ENCODE peak calls at places on chromosomes 11 and 22, in eight cellular contexts. H is RWPE1, E is PC-3, C is IMR-90, S is tibial artery, B is heart right ventricle, A is ovary, D is K562. X is an unnamed sample.

GRCh38 chr11:66126808-66127555 is 56.9 kb downstream of the PACS1 start:
- DNase-seq in B (peak), A (peak), S (peak), H (peak), C (peak), E (no peak), D (no peak), X (peak)

GRCh38 chr22:44618400-44618799 is 83.6 kb upstream of the PRR5 start:
- DNase-seq in E (no peak), H (no peak), B (no peak), C (no peak), D (no peak), A (no peak), S (no peak), X (no peak)

GRCh38 chr11:17230867-17231851 is 23.4 kb upstream of the PIK3C2A start:
- DNase-seq in S (no peak), C (no peak), H (no peak), B (no peak), A (no peak), D (no peak), E (no peak), X (no peak)

GRCh38 chr22:50698546-50698945 is 25.9 kb downstream of the SHANK3 start:
- DNase-seq in D (no peak), E (no peak), A (no peak), C (no peak), B (no peak), H (no peak), S (no peak), X (no peak)

GRCh38 chr22:45502215-45503070 is at the start of gene FBLN1:
- DNase-seq in D (no peak), C (no peak), H (peak), E (peak), S (peak), B (peak), A (peak), X (no peak)

GRCh38 chr22:25080855-25081254 is 118.8 kb upstream of the CRYBB3 start:
- DNase-seq in C (no peak), S (no peak), H (no peak), D (no peak), A (no peak), B (no peak), E (no peak), X (no peak)

GRCh38 chr11:84408946-84409411 is 1122.8 kb upstream of the CCDC90B start:
- DNase-seq in H (no peak), C (no peak), E (no peak), A (no peak), D (no peak), S (no peak), B (no peak), X (no peak)

GRCh38 chr11:78722786-78723185 is 148.1 kb upstream of the NARS2 start:
- DNase-seq in D (no peak), H (no peak), B (no peak), C (peak), S (no peak), E (peak), A (no peak), X (no peak)

GRCh38 chr11:68036717-68037239 is 2.0 kb upstream of the TCIRG1 start:
- DNase-seq in B (peak), H (no peak), E (no peak), D (no peak), S (peak), C (no peak), A (peak), X (no peak)

GRCh38 chr11:130118636-130119387 is 40.8 kb upstream of the ST14 start:
- DNase-seq in E (no peak), B (no peak), D (no peak), C (no peak), A (no peak), S (no peak), H (no peak), X (no peak)

GRCh38 chr11:110795124-110795624 is 82.9 kb upstream of the ARHGAP20 start:
- DNase-seq in A (no peak), H (no peak), E (no peak), D (no peak), C (peak), B (no peak), S (no peak), X (no peak)

GRCh38 chr22:23060612-23061400 is 9.5 kb upstream of the GNAZ start:
- DNase-seq in E (no peak), D (no peak), C (no peak), A (no peak), H (no peak), S (peak), B (no peak), X (peak)

GRCh38 chr11:111671383-111671782 is 69.1 kb downstream of the SIK2 start:
- DNase-seq in E (no peak), D (no peak), S (no peak), A (no peak), B (no peak), H (no peak), C (no peak), X (no peak)

GRCh38 chr22:47575291-47575690 is 812.8 kb downstream of the TBC1D22A start:
- DNase-seq in C (no peak), H (no peak), B (no peak), S (no peak), E (no peak), A (no peak), D (no peak), X (no peak)

GRCh38 chr11:128179512-128179911 is 407.8 kb downstream of the ETS1 start:
- DNase-seq in S (no peak), B (no peak), H (no peak), C (no peak), A (no peak), E (peak), D (no peak), X (no peak)

GRCh38 chr11:122069946-122070345 is 46.1 kb downstream of the BLID start:
- DNase-seq in B (peak), D (no peak), S (peak), A (peak), C (peak), H (peak), E (peak), X (peak)

GRCh38 chr11:108117746-108118371 is 3.5 kb upstream of the ACAT1 start:
- DNase-seq in H (peak), S (no peak), A (no peak), D (peak), C (peak), B (no peak), E (peak), X (no peak)

GRCh38 chr11:78050964-78051831 is 12.5 kb upstream of the THRSP start:
- DNase-seq in C (peak), B (no peak), D (peak), E (peak), H (no peak), S (no peak), A (no peak), X (no peak)

GRCh38 chr11:100808904-100809491 is 121.9 kb downstream of the ARHGAP42 start:
- DNase-seq in E (peak), H (no peak), S (no peak), A (no peak), C (peak), D (peak), B (no peak), X (no peak)

GRCh38 chr11:96782632-96783031 is 392.8 kb downstream of the JRKL start:
- DNase-seq in B (no peak), D (no peak), S (no peak), A (no peak), E (peak), C (no peak), H (no peak), X (no peak)

GRCh38 chr11:59173964-59174663 is 2.2 kb downstream of the DTX4 start:
- DNase-seq in A (peak), D (no peak), S (no peak), B (no peak), C (peak), E (peak), H (peak), X (no peak)

GRCh38 chr11:83051760-83052671 is 19.7 kb downstream of the RAB30 start:
- DNase-seq in A (peak), C (peak), E (peak), H (peak), B (peak), D (no peak), S (no peak), X (no peak)

GRCh38 chr22:39205344-39206021 is 39.3 kb downstream of the PDGFB start:
- DNase-seq in B (no peak), C (peak), D (peak), A (no peak), H (peak), S (peak), E (peak), X (peak)

GRCh38 chr11:50174189-50174588 is 141.5 kb downstream of the OR4C45 start:
- DNase-seq in H (peak), E (peak), C (peak), D (no peak), B (no peak), A (no peak), S (no peak), X (no peak)

GRCh38 chr11:76654310-76654851 is 16.2 kb downstream of the LRRC32 start:
- DNase-seq in A (peak), E (no peak), S (peak), H (no peak), D (peak), C (peak), B (peak), X (peak)

GRCh38 chr22:31160328-31160978 is 471 bp downstream of the RNF185 start:
- DNase-seq in S (no peak), D (peak), A (no peak), E (no peak), H (peak), B (no peak), C (peak), X (no peak)

GRCh38 chr11:84901986-84902385 is 725.2 kb downstream of the DLG2 start:
- DNase-seq in D (no peak), H (no peak), B (peak), E (no peak), A (no peak), S (no peak), C (peak), X (no peak)

GRCh38 chr11:83409476-83409875 is 123.3 kb upstream of the CCDC90B start:
- DNase-seq in S (no peak), H (no peak), D (no peak), B (no peak), A (no peak), C (no peak), E (no peak), X (no peak)

GRCh38 chr22:47561766-47562165 is 799.3 kb downstream of the TBC1D22A start:
- DNase-seq in C (no peak), D (no peak), A (no peak), E (no peak), S (no peak), H (no peak), B (no peak), X (no peak)

GRCh38 chr11:88122956-88123355 is 52.3 kb downstream of the RAB38 start:
- DNase-seq in E (no peak), C (no peak), A (no peak), S (no peak), D (no peak), B (no peak), H (no peak), X (no peak)

GRCh38 chr11:109739374-109739773 is 317.4 kb downstream of the C11orf87 start:
- DNase-seq in A (no peak), D (no peak), B (no peak), C (no peak), H (no peak), S (no peak), E (no peak), X (no peak)

GRCh38 chr11:70483077-70483861 is 84.9 kb downstream of the CTTN start:
- DNase-seq in B (peak), H (peak), E (peak), S (no peak), D (peak), A (no peak), C (peak), X (no peak)

GRCh38 chr22:23066200-23067022 is 3.9 kb upstream of the GNAZ start:
- DNase-seq in A (no peak), H (no peak), B (peak), C (no peak), D (no peak), S (peak), E (no peak), X (peak)

GRCh38 chr22:50600967-50601668 is 525 bp downstream of the MAPK8IP2 start:
- DNase-seq in D (no peak), A (peak), H (no peak), B (no peak), C (no peak), E (no peak), S (no peak), X (no peak)

GRCh38 chr11:119712006-119712405 is 17.0 kb downstream of the NECTIN1 start:
- DNase-seq in C (no peak), S (no peak), E (no peak), D (no peak), H (no peak), A (no peak), B (no peak), X (no peak)

GRCh38 chr11:119710417-119710816 is 18.6 kb downstream of the NECTIN1 start:
- DNase-seq in E (no peak), H (no peak), D (no peak), C (no peak), B (no peak), A (no peak), S (no peak), X (no peak)

GRCh38 chr11:119709638-119710346 is 19.2 kb downstream of the NECTIN1 start:
- DNase-seq in C (peak), E (no peak), B (peak), H (no peak), A (peak), D (peak), S (no peak), X (no peak)

GRCh38 chr11:119712459-119713360 is 16.3 kb downstream of the NECTIN1 start:
- DNase-seq in D (no peak), H (no peak), S (no peak), A (no peak), C (no peak), B (no peak), E (no peak), X (no peak)

GRCh38 chr11:119711476-119711875 is 17.5 kb downstream of the NECTIN1 start:
- DNase-seq in S (no peak), D (no peak), B (no peak), H (no peak), E (no peak), A (no peak), C (no peak), X (no peak)
- H3K27ac ChIP-seq in S (no peak), D (no peak), B (no peak), H (peak), E (no peak), A (no peak), C (no peak), X (no peak)

GRCh38 chr11:10376061-10376460 is 71.2 kb downstream of the ADM start:
- DNase-seq in B (no peak), S (peak), H (no peak), D (no peak), A (peak), E (no peak), C (no peak), X (no peak)
- TF ChIP-seq CTCF in B (no peak), S (no peak), H (no peak), D (no peak), A (no peak), E (no peak), C (no peak), X (no peak)

GRCh38 chr11:118003021-118003423 is 16.8 kb downstream of the IL10RA start:
- DNase-seq in C (no peak), D (peak), B (no peak), E (no peak), H (no peak), S (no peak), A (no peak), X (no peak)
- H3K27ac ChIP-seq in C (no peak), D (peak), B (peak), E (no peak), H (no peak), S (no peak), A (no peak), X (no peak)

DNA sequence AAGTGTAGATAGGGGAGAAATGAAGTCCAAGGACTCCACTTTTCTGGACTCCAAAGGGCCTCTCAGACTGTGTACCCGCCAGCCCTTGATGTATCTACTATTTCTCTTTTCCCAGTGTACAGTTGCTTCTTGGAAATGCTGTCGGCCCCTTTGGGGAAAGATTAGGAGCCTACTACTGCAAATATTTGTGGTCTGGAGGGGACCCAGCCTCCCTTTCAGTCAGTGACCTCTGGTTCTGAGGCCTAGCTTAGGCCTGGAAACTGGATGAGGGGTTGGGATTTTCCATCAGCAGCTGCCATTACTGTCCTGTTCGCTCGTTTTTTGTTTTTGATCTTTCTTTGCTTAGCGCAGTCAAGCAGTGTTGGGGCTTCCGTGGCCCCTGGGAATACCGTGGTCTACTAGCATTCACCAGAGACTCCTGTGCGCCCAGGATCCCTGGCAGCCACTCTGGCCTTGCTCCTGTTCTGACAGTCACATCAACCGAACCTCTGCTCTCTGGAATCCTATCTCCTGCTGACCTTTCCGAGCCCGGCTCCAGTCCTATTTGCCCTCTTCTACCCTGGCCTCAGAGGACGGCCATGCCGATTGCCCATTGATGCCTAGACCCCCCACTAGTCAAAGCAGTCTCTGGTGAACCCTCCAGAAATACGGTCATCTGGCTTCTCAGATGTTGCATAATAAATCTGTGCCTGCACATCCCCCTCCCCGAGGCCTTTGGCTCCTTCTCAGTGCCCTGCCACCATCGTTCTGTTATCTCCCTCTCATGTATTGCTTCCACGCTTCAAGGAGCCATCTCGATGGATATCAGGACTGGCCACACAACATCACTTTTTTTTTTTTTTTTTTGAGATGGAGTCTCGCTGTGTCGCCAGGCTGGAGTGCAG is 1.3 kb upstream of the RRP7A start:
- DNase-seq in D (no peak), E (no peak), S (no peak), A (peak), C (no peak), B (no peak), H (no peak), X (no peak)
- TF ChIP-seq CTCF in D (no peak), E (no peak), S (no peak), A (no peak), C (no peak), B (no peak), H (no peak), X (no peak)

DNA sequence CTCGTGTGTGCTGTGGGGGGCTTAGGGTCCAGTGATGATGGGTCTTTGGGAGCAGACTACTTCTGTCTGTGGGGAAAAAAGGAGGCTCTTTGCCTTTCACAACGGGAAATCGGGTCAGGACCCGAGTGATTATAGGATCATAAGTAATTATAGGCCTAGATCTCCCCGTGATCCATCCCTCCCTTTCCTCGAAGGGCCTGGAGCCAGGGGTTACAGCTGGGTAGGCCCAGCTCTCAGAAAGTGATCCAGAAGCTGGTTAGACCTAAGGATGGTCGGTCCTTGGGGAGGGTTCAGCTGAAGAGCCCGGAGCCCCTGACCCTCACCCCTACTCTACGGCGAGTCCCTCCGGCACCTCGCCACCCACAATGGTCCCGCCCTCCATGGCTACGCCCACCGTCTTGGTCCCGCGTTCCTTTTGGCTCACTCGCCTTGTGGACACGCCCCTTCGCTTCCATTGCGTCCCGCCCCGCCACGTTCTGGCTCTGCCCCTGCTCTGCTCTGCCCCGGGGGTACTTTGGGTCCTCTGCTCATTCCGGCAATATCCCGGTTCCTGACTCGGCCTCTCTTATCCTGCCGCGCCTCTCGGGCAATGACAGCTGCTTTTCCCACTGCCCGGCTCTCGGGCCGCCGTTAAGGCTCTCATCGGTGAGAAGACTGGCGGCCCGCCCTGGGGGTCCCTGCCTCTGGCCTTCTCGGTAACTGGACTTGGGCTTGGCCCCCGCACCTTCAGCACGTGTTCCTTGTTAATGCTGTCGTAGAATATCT is 5.0 kb downstream of the IGSF22 start:
- DNase-seq in A (peak), C (peak), H (peak), E (peak), S (peak), B (peak), D (peak), X (peak)
- H3K27ac ChIP-seq in A (peak), C (no peak), H (no peak), E (no peak), S (peak), B (no peak), D (no peak), X (peak)

GRCh38 chr11:30522825-30523224 is 63.3 kb downstream of the MPPED2 start:
- DNase-seq in A (no peak), D (no peak), S (no peak), E (no peak), H (no peak), C (no peak), B (no peak), X (no peak)

GRCh38 chr11:30526558-30526957 is 59.6 kb downstream of the MPPED2 start:
- DNase-seq in A (no peak), D (no peak), C (no peak), H (no peak), S (no peak), E (no peak), B (no peak), X (no peak)

GRCh38 chr11:30521297-30522071 is 64.7 kb downstream of the MPPED2 start:
- DNase-seq in B (no peak), E (no peak), D (peak), A (no peak), H (no peak), S (no peak), C (no peak), X (no peak)
- TF ChIP-seq CTCF in B (no peak), E (no peak), D (no peak), A (no peak), H (no peak), S (no peak), C (no peak), X (no peak)

GRCh38 chr11:72688929-72689328 is 14.7 kb upstream of the PDE2A start:
- DNase-seq in E (no peak), C (no peak), H (no peak), S (no peak), B (no peak), D (no peak), A (no peak), X (no peak)
- H3K27ac ChIP-seq in E (no peak), C (no peak), H (peak), S (no peak), B (no peak), D (no peak), A (no peak), X (no peak)

GRCh38 chr22:48797731-48798130 is 1029.9 kb downstream of the BRD1 start:
- DNase-seq in E (no peak), C (no peak), A (no peak), D (no peak), S (no peak), B (no peak), H (no peak), X (no peak)
- TF ChIP-seq CTCF in E (no peak), C (no peak), A (no peak), D (no peak), S (no peak), B (no peak), H (no peak), X (no peak)